ENCODE peak calls at places on chromosomes 13 and 19, in four cellular contexts. W is CD8-positive, alpha-beta T cell; Y is neuronal stem cell; Q is right cardiac atrium. F is an unnamed sample.

GRCh38 chr13:92317066-92317465 is 909.5 kb upstream of the GPC6 start:
- DNase-seq in W (no peak), Q (no peak), Y (no peak), F (no peak)

GRCh38 chr13:109762791-109763190 is 23.6 kb downstream of the IRS2 start:
- DNase-seq in Y (no peak), Q (no peak), W (no peak), F (no peak)

GRCh38 chr13:110559986-110560385 is 1.5 kb downstream of the RAB20 start:
- DNase-seq in Q (no peak), Y (no peak), W (no peak), F (no peak)

GRCh38 chr13:40271931-40272775 is 394.3 kb downstream of the FOXO1 start:
- DNase-seq in Q (peak), W (peak), Y (no peak), F (peak)

GRCh38 chr19:33214621-33215020 is 11.0 kb downstream of the SLC7A10 start:
- DNase-seq in Q (peak), Y (no peak), W (no peak), F (no peak)

GRCh38 chr19:27580906-27581305 is 1632.0 kb downstream of the UQCRFS1 start:
- DNase-seq in Y (no peak), W (no peak), Q (no peak), F (no peak)

GRCh38 chr19:35911790-35912189 is 3.7 kb upstream of the TYROBP start:
- DNase-seq in Y (no peak), W (no peak), Q (no peak), F (no peak)

GRCh38 chr19:30781519-30781918 is 409.3 kb downstream of the ZNF536 start:
- DNase-seq in Y (no peak), W (no peak), Q (no peak), F (no peak)

GRCh38 chr13:92494915-92495314 is 731.7 kb upstream of the GPC6 start:
- DNase-seq in Y (no peak), W (no peak), Q (no peak), F (no peak)

GRCh38 chr13:71030789-71031188 is 836.2 kb downstream of the DACH1 start:
- DNase-seq in Y (no peak), Q (no peak), W (no peak), F (no peak)

GRCh38 chr13:36130542-36131214 is 504 bp downstream of the DCLK1 start:
- DNase-seq in Q (peak), W (no peak), Y (peak), F (no peak)

GRCh38 chr19:41351339-41352245 is 2.1 kb downstream of the TGFB1 start:
- DNase-seq in Y (no peak), W (peak), Q (peak), F (no peak)

GRCh38 chr13:48831248-48831647 is 144.5 kb upstream of the FNDC3A start:
- DNase-seq in Q (no peak), W (no peak), Y (no peak), F (no peak)

GRCh38 chr19:13043285-13043684 is 48.0 kb downstream of the NFIX start:
- DNase-seq in Q (peak), W (no peak), Y (no peak), F (no peak)

GRCh38 chr13:82076421-82076820 is 1735.5 kb upstream of the SPRY2 start:
- DNase-seq in Q (no peak), W (no peak), Y (no peak), F (no peak)

GRCh38 chr13:27250833-27251165 is 559 bp upstream of the RPL21 start:
- DNase-seq in Q (no peak), Y (no peak), W (no peak), F (no peak)
- H3K27ac ChIP-seq in Q (peak), Y (no peak), W (peak), F (peak)

DNA sequence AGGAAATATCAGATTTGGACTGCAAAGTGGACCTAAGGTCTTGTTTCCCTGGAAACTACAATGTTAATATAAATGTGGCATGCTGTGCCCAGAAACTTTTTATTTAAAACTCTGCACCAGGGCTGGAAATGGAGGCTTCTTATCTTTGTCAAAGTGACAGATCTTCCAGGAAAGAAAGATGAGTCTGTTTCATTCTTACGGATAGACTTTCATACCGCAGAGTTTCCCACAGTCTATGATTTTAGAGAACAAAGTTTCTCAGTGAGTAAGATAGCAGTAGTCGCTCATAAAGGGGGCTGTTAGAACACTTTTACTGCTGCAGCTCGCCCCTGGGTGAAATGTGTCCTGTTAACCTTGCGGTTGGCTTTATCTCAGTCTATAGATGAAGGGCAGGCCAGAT is 6.7 kb downstream of the CLEC11A start:
- DNase-seq in W (no peak), Y (no peak), Q (no peak), F (no peak)
- H3K27ac ChIP-seq in W (no peak), Y (no peak), Q (no peak), F (no peak)

GRCh38 chr19:5128251-5128931 is 159.5 kb downstream of the KDM4B start:
- DNase-seq in Q (peak), W (no peak), Y (no peak), F (peak)
- H3K27ac ChIP-seq in Q (peak), W (no peak), Y (no peak), F (no peak)

GRCh38 chr19:4113398-4114088 is 10.4 kb downstream of the MAP2K2 start:
- DNase-seq in Q (peak), W (no peak), Y (no peak), F (no peak)

GRCh38 chr19:4112367-4112766 is 11.6 kb downstream of the MAP2K2 start:
- DNase-seq in Y (no peak), W (no peak), Q (no peak), F (no peak)

GRCh38 chr19:4114181-4114580 is 9.7 kb downstream of the MAP2K2 start:
- DNase-seq in W (no peak), Q (no peak), Y (no peak), F (no peak)

GRCh38 chr19:4115050-4115817 is 8.7 kb downstream of the MAP2K2 start:
- DNase-seq in W (peak), Y (no peak), Q (no peak), F (no peak)

GRCh38 chr19:4115818-4116385 is 8.0 kb downstream of the MAP2K2 start:
- DNase-seq in Y (no peak), Q (no peak), W (no peak), F (no peak)
- H3K27ac ChIP-seq in Y (no peak), Q (peak), W (peak), F (no peak)

GRCh38 chr19:8389891-8390616 is at the start of gene RAB11B:
- DNase-seq in W (peak), Y (peak), Q (peak), F (peak)

GRCh38 chr19:8392017-8392591 is 1.9 kb downstream of the RAB11B start:
- DNase-seq in Q (peak), Y (no peak), W (no peak), F (no peak)

GRCh38 chr19:8388612-8388958 is 1.6 kb upstream of the RAB11B start:
- DNase-seq in W (no peak), Y (no peak), Q (no peak), F (no peak)

GRCh38 chr19:8391274-8392016 is 1.3 kb downstream of the RAB11B start:
- DNase-seq in Q (peak), W (no peak), Y (no peak), F (no peak)

DNA sequence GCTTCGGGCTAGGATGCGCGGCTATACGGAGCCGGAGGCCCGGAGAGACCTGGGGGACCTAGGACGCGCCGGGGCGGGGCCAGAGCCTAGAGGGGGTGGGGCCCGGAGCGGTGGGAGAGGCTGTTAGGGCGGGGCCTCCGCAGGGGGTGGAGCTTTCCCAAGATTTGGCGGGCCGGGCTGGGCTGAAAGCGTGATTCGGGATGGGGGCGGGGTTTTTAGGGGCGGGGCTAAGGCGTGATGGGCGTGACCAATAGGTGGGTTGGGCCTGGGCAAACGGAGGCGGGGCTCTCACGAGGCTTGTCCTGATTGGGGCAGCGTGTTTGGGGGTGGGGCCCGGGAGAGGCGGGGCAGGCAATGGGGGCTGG is 439 bp downstream of the RAB11B start:
- DNase-seq in Y (peak), W (peak), Q (peak), F (peak)
- H3K27ac ChIP-seq in Y (peak), W (peak), Q (peak), F (peak)

GRCh38 chr19:46408611-46409039 is 4.7 kb downstream of the CCDC8 start:
- DNase-seq in W (no peak), Y (no peak), Q (peak), F (peak)

GRCh38 chr19:46412034-46412982 is 1.1 kb downstream of the CCDC8 start:
- DNase-seq in Y (no peak), Q (peak), W (no peak), F (no peak)

GRCh38 chr19:46411088-46412033 is 2.0 kb downstream of the CCDC8 start:
- DNase-seq in W (no peak), Q (peak), Y (no peak), F (no peak)

GRCh38 chr19:46409146-46409545 is 4.2 kb downstream of the CCDC8 start:
- DNase-seq in Q (no peak), Y (no peak), W (no peak), F (no peak)

GRCh38 chr19:46410205-46411087 is 2.9 kb downstream of the CCDC8 start:
- DNase-seq in Y (no peak), Q (no peak), W (no peak), F (no peak)
- H3K27ac ChIP-seq in Y (no peak), Q (no peak), W (no peak), F (no peak)

GRCh38 chr19:49020931-49021895 is 2.9 kb downstream of the CGB3 start:
- DNase-seq in Y (no peak), Q (peak), W (no peak), F (no peak)

GRCh38 chr19:49017666-49018351 is 918 bp upstream of the LHB start:
- DNase-seq in Q (peak), Y (no peak), W (peak), F (no peak)

GRCh38 chr19:49017041-49017665 is at the start of gene LHB:
- DNase-seq in W (no peak), Y (no peak), Q (no peak), F (no peak)

GRCh38 chr19:49020342-49020741 is 3.5 kb upstream of the LHB start:
- DNase-seq in W (no peak), Y (no peak), Q (peak), F (no peak)

DNA sequence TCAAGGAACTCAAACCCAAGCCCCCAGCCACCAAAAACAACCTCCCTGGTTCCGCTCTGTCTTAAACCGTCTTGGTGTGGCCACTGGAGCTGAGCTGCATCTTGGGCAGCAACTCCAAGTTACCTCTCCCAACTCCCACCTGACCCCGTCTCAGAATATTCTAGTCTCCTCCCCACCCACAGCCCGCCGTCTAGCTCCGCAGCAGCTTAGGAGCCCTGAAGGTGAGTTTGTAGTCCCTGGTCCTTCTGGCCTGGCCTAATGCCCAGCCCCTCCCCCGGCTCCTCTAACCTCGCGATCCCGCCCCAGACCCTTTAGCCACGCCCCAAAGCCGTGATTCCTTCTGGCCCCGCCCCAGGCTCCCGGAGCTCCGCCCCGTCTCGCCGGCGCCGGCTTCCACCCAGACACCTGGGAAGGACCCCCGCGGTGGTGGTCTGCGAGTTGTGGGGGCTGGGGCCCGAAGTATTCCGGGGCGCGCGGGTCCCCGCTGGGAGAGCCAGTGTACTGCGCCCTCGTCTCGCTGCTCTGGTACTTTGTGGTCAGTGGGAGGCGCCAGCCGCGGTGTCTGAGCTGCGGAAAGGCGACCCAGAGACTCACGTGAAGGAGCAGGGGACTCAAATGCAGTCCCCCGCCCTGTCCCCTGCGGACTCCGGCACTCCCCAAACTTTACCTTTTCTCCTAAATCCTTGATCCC is 2.5 kb upstream of the LHB start:
- DNase-seq in W (peak), Y (no peak), Q (peak), F (peak)
- H3K27ac ChIP-seq in W (no peak), Y (no peak), Q (no peak), F (no peak)

GRCh38 chr13:45433381-45433790 is 15.2 kb upstream of the SLC25A30 start:
- DNase-seq in W (no peak), Y (no peak), Q (no peak), F (no peak)

GRCh38 chr13:45436953-45437352 is 18.8 kb upstream of the SLC25A30 start:
- DNase-seq in W (no peak), Y (no peak), Q (no peak), F (no peak)

GRCh38 chr13:45439000-45439399 is 20.8 kb upstream of the SLC25A30 start:
- DNase-seq in Y (no peak), W (no peak), Q (no peak), F (no peak)

GRCh38 chr13:45434556-45435371 is 16.6 kb upstream of the SLC25A30 start:
- DNase-seq in Y (no peak), Q (no peak), W (no peak), F (no peak)

DNA sequence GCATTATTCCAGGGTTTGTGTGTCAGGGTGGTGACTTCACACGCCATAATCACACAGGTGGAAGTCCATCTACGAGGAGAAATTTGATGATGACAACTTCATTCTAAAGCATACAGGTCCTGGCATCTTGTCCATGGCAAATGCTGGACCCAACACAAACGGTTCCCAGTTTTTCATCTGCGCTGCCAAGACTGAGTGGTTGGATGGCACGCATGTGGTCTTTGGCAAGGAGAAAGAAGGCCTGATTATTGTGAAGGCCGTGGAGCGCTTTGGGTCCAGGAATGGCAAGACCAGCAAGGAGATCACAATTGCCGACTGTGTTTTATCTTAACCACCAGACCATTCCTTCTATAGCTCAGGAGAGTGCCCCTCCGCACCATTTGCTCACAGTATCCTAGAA is 18.2 kb upstream of the SLC25A30 start:
- DNase-seq in Y (no peak), Q (no peak), W (no peak), F (no peak)
- H3K27ac ChIP-seq in Y (no peak), Q (no peak), W (no peak), F (no peak)

GRCh38 chr13:33728271-33729037 is 89.5 kb upstream of the RFC3 start:
- DNase-seq in W (no peak), Y (no peak), Q (peak), F (no peak)
- H3K27ac ChIP-seq in W (no peak), Y (no peak), Q (peak), F (no peak)

DNA sequence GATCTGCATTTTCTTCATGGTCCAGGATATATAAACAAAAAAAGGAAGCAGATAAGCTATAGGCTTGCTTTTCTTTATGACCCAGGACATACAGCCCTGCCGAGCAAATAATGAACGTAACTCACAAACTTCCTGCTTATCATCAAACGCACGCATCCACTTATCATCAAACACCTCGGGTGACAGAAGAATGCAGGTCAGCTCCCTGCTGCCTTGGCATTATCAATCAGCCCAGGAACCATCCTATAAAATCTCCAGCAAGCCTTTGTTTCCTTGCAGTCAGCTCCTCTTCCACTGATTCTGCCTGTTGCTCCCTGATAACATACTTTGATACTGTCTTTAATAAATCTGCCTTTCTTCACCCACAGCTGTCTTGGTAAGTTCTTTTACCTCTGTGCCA is 5.3 kb upstream of the ZNF583 start:
- DNase-seq in Y (no peak), Q (no peak), W (no peak), F (no peak)
- H3K27ac ChIP-seq in Y (no peak), Q (no peak), W (no peak), F (no peak)

F was measured in prostate gland.